ENCODE peak calls at places on chromosomes 16 and 17, in four cellular contexts. M is K562, V is GM12878, H is HepG2. Q is an unnamed sample.
A peak's percentile ranks its signal among the peaks of the same experiment; 100 is the strongest.

GRCh38 chr17:49249292-49249794 is 18.8 kb upstream of the PHOSPHO1 start:
- DNase-seq in M (peak; percentile 73), V (no peak), H (no peak), Q (no peak)

GRCh38 chr17:39591958-39592954 is 15.5 kb downstream of the NEUROD2 start:
- DNase-seq in M (peak; percentile 75), V (no peak), H (peak; percentile 68), Q (peak; percentile 84)

GRCh38 chr16:85550422-85551318 is 62.5 kb upstream of the GSE1 start:
- DNase-seq in M (peak; percentile 49), V (no peak), H (no peak), Q (no peak)

GRCh38 chr16:27111486-27111885 is 44.8 kb downstream of the C16orf82 start:
- DNase-seq in M (no peak), V (no peak), H (no peak), Q (no peak)

GRCh38 chr16:65876200-65876498 is 490.3 kb upstream of the CDH5 start:
- DNase-seq in M (no peak), V (no peak), H (no peak), Q (no peak)

GRCh38 chr16:11586375-11586855 is 304 bp downstream of the LITAF start:
- DNase-seq in M (no peak), V (no peak), H (no peak), Q (no peak)

GRCh38 chr16:83995756-83996155 is 27.7 kb downstream of the NECAB2 start:
- DNase-seq in M (peak; percentile 46), V (no peak), H (no peak), Q (peak; percentile 77)

GRCh38 chr17:58338907-58339774 is 10.5 kb upstream of the TSPOAP1 start:
- DNase-seq in M (peak; percentile 93), V (peak; percentile 87), H (peak; percentile 38), Q (peak; percentile 78)

GRCh38 chr16:83802135-83802534 is 5.6 kb upstream of the HSBP1 start:
- DNase-seq in M (no peak), V (no peak), H (no peak), Q (no peak)

GRCh38 chr16:31181102-31181830 is 1.3 kb downstream of the FUS start:
- DNase-seq in M (peak; percentile 78), V (no peak), H (no peak), Q (peak; percentile 30)
- TF ChIP-seq ETV6 in M (no peak), V (no peak), H (no peak), Q (no peak)

DNA sequence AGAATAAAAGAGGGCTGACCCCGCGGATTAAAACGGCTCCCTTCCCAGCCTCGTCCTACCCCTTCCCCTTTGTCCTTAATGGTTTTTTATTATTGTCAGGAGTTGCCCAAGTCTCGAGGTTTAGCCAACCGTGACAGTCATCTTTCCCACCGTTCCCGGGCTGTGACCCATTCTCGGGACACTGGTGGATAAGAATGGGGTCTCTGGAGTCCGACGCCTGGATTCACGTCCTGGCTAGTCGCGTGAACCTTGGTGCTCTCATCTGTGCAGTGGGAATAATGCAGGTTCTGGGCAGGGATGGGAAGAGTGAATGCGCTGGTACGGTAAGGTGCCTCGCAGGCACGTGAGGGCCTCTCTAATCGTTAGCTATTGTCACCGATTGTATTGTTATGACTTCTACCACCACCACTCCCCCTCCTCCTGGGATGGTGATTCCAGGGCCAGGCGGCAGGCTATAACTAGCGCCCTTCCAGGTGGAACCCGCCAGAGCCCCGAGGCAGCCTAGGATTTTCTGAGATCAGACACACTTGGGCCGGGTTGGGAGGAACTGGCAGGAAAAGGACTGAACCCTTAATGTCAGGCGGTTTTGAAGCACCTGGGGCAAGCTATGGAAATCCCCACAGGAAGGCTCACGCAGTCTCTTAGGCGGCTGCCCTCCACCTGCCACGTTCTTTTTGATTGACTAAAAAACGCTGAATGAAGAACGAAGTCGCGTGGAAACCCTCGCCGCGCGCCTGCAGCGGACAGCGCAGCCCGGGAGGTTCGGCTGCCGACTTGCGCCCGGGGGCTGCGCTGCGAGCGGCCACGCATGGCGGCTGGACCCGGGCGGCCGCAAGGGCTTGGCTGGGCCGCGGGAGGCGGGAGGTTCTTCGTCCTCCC is 2.7 kb downstream of the HS3ST3B1 start:
- DNase-seq in M (peak; percentile 18), V (no peak), H (no peak), Q (peak; percentile 37)
- TF ChIP-seq ETV6 in M (no peak), V (no peak), H (no peak), Q (no peak)

DNA sequence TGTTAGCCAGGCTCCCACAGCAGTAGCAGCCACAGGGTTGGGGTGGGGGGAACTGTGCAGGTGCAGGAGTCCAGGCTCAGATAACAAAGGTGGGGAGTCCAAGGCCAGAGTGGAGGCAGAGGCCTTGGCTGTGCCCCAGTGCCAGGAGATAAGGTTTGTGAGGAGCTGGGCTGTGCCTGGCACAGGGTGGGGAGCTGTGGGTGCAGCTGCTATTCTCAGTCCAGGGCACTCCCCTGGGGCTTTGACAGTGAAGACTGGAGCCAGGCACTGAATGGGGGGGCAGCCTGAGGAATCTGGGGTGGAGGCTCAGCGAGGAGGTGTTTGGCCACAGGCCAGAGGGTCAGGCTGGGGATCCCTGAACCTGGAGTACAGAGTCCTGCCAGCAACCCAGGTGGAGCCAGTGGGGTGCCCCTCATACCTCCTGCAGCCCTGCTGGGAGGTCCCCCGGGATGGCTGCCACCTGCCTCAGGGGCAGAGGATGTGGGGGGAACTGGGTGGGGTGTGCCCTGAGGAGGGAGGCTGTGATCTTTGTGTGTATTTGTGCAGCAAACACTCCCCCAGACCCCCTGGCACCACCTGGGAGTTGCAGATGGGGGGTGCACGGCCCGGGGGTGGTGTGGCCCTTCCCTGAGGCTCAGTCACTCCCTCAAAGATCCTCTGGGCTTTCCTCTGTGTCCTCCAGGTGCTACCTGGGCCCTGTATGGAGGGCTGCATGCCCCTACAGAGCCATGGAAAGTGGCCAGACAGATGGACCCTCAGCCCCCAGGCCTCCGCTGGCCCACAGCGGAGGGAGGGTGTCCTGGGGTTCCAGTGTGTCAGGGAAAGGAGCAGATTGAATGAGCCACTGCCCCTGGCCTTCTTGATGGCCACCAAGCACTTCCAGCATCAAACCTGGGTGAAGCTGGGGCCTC is 44.4 kb upstream of the SMPD3 start:
- DNase-seq in M (no peak), V (no peak), H (no peak), Q (no peak)
- TF ChIP-seq ETV6 in M (no peak), V (no peak), H (no peak), Q (no peak)

GRCh38 chr17:7873051-7873450 is 15.2 kb downstream of the CYB5D1 start:
- DNase-seq in M (no peak), V (no peak), H (no peak), Q (no peak)
- TF ChIP-seq ETV6 in M (no peak), V (no peak), H (no peak), Q (no peak)

DNA sequence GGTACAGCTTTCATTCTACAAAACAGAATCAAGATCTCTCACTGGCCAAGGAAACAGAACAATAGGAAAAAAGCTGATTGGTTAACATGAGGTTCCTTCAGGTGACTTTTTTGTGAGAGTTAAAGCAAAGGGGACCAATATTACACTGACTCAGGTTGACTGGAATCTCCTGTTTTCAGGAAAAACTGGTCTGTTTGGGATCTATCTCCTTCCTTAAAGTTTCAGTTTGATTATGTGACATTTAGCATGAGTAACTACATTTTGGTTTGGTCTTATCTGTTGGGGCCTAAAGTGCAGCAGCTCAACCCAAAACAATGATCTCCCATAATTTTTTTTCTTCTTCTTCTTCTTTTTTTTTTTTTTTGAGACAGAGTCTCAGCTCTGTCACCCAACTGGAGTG is 9.7 kb downstream of the NUPR1 start:
- DNase-seq in M (no peak), V (no peak), H (no peak), Q (no peak)
- TF ChIP-seq ETV6 in M (no peak), V (no peak), H (no peak), Q (no peak)

GRCh38 chr17:47654991-47655390 is 5.3 kb downstream of the KPNB1 start:
- DNase-seq in M (no peak), V (no peak), H (no peak), Q (no peak)
- TF ChIP-seq ETV6 in M (no peak), V (no peak), H (no peak), Q (no peak)

Q was measured in WTC11.